ENCODE peak calls at places on chromosomes 6 and 20, in nine cellular contexts. Z is neural progenitor cell; O is left cardiac atrium; I is NCI-H748 treated with DMSO at 0.1 percent for 48 hours; C is suprapubic skin; T is skeletal muscle cell; M is D341Med; B is iris pigment epithelial cell; P is central memory CD4-positive, alpha-beta T cell. W is an unnamed sample.

GRCh38 chr6:42007753-42008528 is 42.4 kb upstream of the TAF8 start:
- DNase-seq in B (no peak), I (no peak), C (no peak), O (no peak), T (no peak), P (no peak), Z (no peak), M (no peak), W (no peak)

GRCh38 chr6:9554806-9555205 is 860.1 kb downstream of the TFAP2A start:
- DNase-seq in B (no peak), T (peak; percentile 3), O (no peak), C (no peak), I (no peak), Z (no peak), M (no peak), P (no peak), W (no peak)

GRCh38 chr6:391559-392440 is at the start of gene IRF4:
- DNase-seq in B (no peak), O (no peak), C (peak; percentile 67), M (peak; percentile 66), I (no peak), Z (peak; percentile 73), P (no peak), T (no peak), W (no peak)

GRCh38 chr20:1391640-1392442 is 1.0 kb downstream of the FKBP1A start:
- DNase-seq in Z (peak; percentile 32), M (peak; percentile 49), T (peak; percentile 51), C (no peak), O (peak; percentile 39), P (no peak), B (peak; percentile 54), I (no peak), W (peak; percentile 90)

GRCh38 chr6:16419636-16420331 is 181.4 kb downstream of the GMPR start:
- DNase-seq in C (no peak), B (no peak), M (no peak), T (no peak), O (no peak), Z (no peak), I (no peak), P (no peak), W (no peak)

GRCh38 chr20:31602779-31603441 is 2.2 kb upstream of the ID1 start:
- DNase-seq in I (no peak), B (peak; percentile 89), P (peak; percentile 21), M (no peak), O (no peak), Z (no peak), T (peak; percentile 69), C (no peak), W (peak; percentile 77)

GRCh38 chr6:137089305-137089704 is 44.5 kb upstream of the IL20RA start:
- DNase-seq in M (no peak), P (no peak), Z (peak; percentile 50), C (no peak), O (no peak), T (no peak), B (no peak), I (no peak), W (no peak)

GRCh38 chr6:46749731-46750130 is 3.0 kb downstream of the ANKRD66 start:
- DNase-seq in B (no peak), Z (peak; percentile 40), M (no peak), I (no peak), P (no peak), C (no peak), O (no peak), T (no peak), W (no peak)

GRCh38 chr20:26276811-26277210 is 580.2 kb upstream of the ZNF337 start:
- DNase-seq in C (no peak), I (peak; percentile 15), O (no peak), P (no peak), Z (peak; percentile 26), M (no peak), T (no peak), B (no peak), W (no peak)

GRCh38 chr20:48660788-48661187 is 167.0 kb downstream of the PREX1 start:
- DNase-seq in O (no peak), Z (no peak), I (no peak), T (no peak), C (no peak), B (no peak), M (no peak), P (no peak), W (no peak)

GRCh38 chr6:91298543-91299145 is 711.8 kb upstream of the MAP3K7 start:
- DNase-seq in B (no peak), I (no peak), O (no peak), Z (peak; percentile 50), P (no peak), C (no peak), T (no peak), M (no peak), W (no peak)

GRCh38 chr20:44582321-44583025 is at the start of gene PKIG:
- DNase-seq in O (peak; percentile 65), C (no peak), T (peak; percentile 86), I (no peak), B (peak; percentile 84), P (no peak), Z (peak; percentile 54), M (no peak), W (peak; percentile 96)

GRCh38 chr6:44642870-44643522 is 255.5 kb downstream of the CDC5L start:
- DNase-seq in M (no peak), B (no peak), C (no peak), I (peak; percentile 15), T (no peak), Z (no peak), O (no peak), P (no peak), W (no peak)

GRCh38 chr6:119161450-119161849 is 83.0 kb upstream of the FAM184A start:
- DNase-seq in P (no peak), O (no peak), M (peak; percentile 67), C (no peak), T (peak; percentile 53), Z (no peak), B (no peak), I (no peak), W (no peak)

GRCh38 chr6:89079611-89080213 is 839 bp upstream of the PNRC1 start:
- DNase-seq in T (peak; percentile 40), P (peak; percentile 79), M (peak; percentile 33), I (peak; percentile 47), O (peak; percentile 48), Z (peak; percentile 56), B (peak; percentile 84), C (no peak), W (peak; percentile 81)

GRCh38 chr6:69868252-69868804 is 2.0 kb downstream of the COL19A1 start:
- DNase-seq in I (no peak), C (no peak), B (no peak), T (no peak), Z (no peak), M (no peak), P (no peak), O (no peak), W (no peak)